ENCODE peak calls at places on chromosome 1, in six cellular contexts. One of them, this sample, is unnamed.
A peak's percentile ranks its signal among the peaks of the same experiment; 100 is the strongest.

GRCh38 chr1:225885336-225885735 is 3.2 kb upstream of the TMEM63A start:
- DNase-seq in neuronal stem cell: no peak
- DNase-seq in IMR-90: no peak
- DNase-seq in H9: no peak
- DNase-seq in mesenchymal stem cell: no peak
- DNase-seq in H1: no peak
- DNase-seq in this sample: no peak

GRCh38 chr1:39933956-39934941 is 20.7 kb upstream of the MFSD2A start:
- DNase-seq in neuronal stem cell: no peak
- DNase-seq in IMR-90: peak; percentile 91
- DNase-seq in H9: no peak
- DNase-seq in mesenchymal stem cell: peak; percentile 92
- DNase-seq in H1: no peak
- DNase-seq in this sample: peak; percentile 97

GRCh38 chr1:168443356-168443755 is 100.4 kb downstream of the XCL2 start:
- DNase-seq in neuronal stem cell: no peak
- DNase-seq in IMR-90: no peak
- DNase-seq in H9: no peak
- DNase-seq in mesenchymal stem cell: no peak
- DNase-seq in H1: no peak
- DNase-seq in this sample: no peak

GRCh38 chr1:24119859-24120756 is 8.2 kb upstream of the MYOM3 start:
- DNase-seq in neuronal stem cell: no peak
- DNase-seq in IMR-90: peak; percentile 17
- DNase-seq in H9: no peak
- DNase-seq in mesenchymal stem cell: peak; percentile 24
- DNase-seq in H1: no peak
- DNase-seq in this sample: peak; percentile 10

GRCh38 chr1:182634306-182635072 is 30.3 kb upstream of the RGS16 start:
- DNase-seq in neuronal stem cell: no peak
- DNase-seq in IMR-90: no peak
- DNase-seq in H9: no peak
- DNase-seq in mesenchymal stem cell: no peak
- DNase-seq in H1: no peak
- DNase-seq in this sample: no peak

GRCh38 chr1:25996966-25997758 is 701 bp downstream of the PAFAH2 start:
- DNase-seq in neuronal stem cell: no peak
- DNase-seq in IMR-90: peak; percentile 71
- DNase-seq in H9: no peak
- DNase-seq in mesenchymal stem cell: peak; percentile 95
- DNase-seq in H1: no peak
- DNase-seq in this sample: peak; percentile 36

GRCh38 chr1:222465211-222466041 is 82.5 kb downstream of the HHIPL2 start:
- DNase-seq in neuronal stem cell: peak; percentile 85
- DNase-seq in IMR-90: peak; percentile 93
- DNase-seq in H9: peak; percentile 95
- DNase-seq in mesenchymal stem cell: peak; percentile 97
- DNase-seq in H1: peak; percentile 88
- DNase-seq in this sample: peak; percentile 96

GRCh38 chr1:202551683-202552082 is 158.6 kb downstream of the SYT2 start:
- DNase-seq in neuronal stem cell: no peak
- DNase-seq in IMR-90: no peak
- DNase-seq in H9: no peak
- DNase-seq in mesenchymal stem cell: peak; percentile 49
- DNase-seq in H1: no peak
- DNase-seq in this sample: peak; percentile 95

GRCh38 chr1:96927125-96927524 is 205.5 kb downstream of the PTBP2 start:
- DNase-seq in neuronal stem cell: no peak
- DNase-seq in IMR-90: peak; percentile 80
- DNase-seq in H9: no peak
- DNase-seq in mesenchymal stem cell: no peak
- DNase-seq in H1: no peak
- DNase-seq in this sample: no peak

GRCh38 chr1:185704181-185704580 is 30.0 kb upstream of the HMCN1 start:
- DNase-seq in neuronal stem cell: no peak
- DNase-seq in IMR-90: no peak
- DNase-seq in H9: no peak
- DNase-seq in mesenchymal stem cell: no peak
- DNase-seq in H1: no peak
- DNase-seq in this sample: no peak

GRCh38 chr1:114122891-114123621 is 30.6 kb downstream of the SYT6 start:
- DNase-seq in neuronal stem cell: no peak
- DNase-seq in IMR-90: peak; percentile 33
- DNase-seq in H9: no peak
- DNase-seq in mesenchymal stem cell: peak; percentile 10
- DNase-seq in H1: no peak
- DNase-seq in this sample: peak; percentile 28

GRCh38 chr1:13583964-13584791 is 546 bp downstream of the PDPN start:
- DNase-seq in neuronal stem cell: peak; percentile 53
- DNase-seq in IMR-90: no peak
- DNase-seq in H9: peak; percentile 59
- DNase-seq in mesenchymal stem cell: peak; percentile 69
- DNase-seq in H1: no peak
- DNase-seq in this sample: no peak

GRCh38 chr1:159779403-159779851 is 1.3 kb upstream of the DUSP23 start:
- DNase-seq in neuronal stem cell: no peak
- DNase-seq in IMR-90: peak; percentile 46
- DNase-seq in H9: no peak
- DNase-seq in mesenchymal stem cell: no peak
- DNase-seq in H1: no peak
- DNase-seq in this sample: no peak

DNA sequence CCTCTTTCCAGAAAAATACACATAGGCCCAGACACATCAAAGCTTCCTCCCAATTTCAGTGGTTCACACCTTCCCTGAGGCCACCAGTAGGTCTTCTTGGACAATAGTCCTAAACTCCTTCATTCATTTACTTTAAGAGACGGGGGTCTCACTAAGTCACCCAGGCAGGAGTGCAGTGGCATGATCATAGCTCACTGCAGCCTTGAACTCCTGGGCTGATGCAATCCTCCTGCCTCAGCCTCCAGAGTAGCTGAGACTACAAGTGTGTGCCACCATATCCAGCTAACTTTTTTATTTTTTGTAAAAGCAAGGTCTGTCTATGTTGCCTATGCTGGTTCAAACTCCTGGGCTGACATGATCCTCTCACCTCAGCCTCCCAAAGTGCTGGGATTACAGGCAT is 8.2 kb upstream of the FHAD1 start:
- DNase-seq in neuronal stem cell: no peak
- DNase-seq in IMR-90: no peak
- DNase-seq in H9: no peak
- DNase-seq in mesenchymal stem cell: no peak
- DNase-seq in H1: no peak
- DNase-seq in this sample: no peak
- H3K14ac ChIP-seq in neuronal stem cell: no peak overlapping the region
- H3K14ac ChIP-seq in IMR-90: no peak overlapping the region
- H3K14ac ChIP-seq in H9: no peak overlapping the region
- H3K14ac ChIP-seq in mesenchymal stem cell: no peak overlapping the region
- H3K14ac ChIP-seq in H1: no peak overlapping the region
- H3K14ac ChIP-seq in this sample: no peak overlapping the region

GRCh38 chr1:88737338-88737927 is 53.4 kb downstream of the PKN2 start:
- DNase-seq in neuronal stem cell: no peak
- DNase-seq in IMR-90: no peak
- DNase-seq in H9: peak; percentile 32
- DNase-seq in mesenchymal stem cell: no peak
- DNase-seq in H1: no peak
- DNase-seq in this sample: no peak

GRCh38 chr1:88736633-88737248 is 52.7 kb downstream of the PKN2 start:
- DNase-seq in neuronal stem cell: no peak
- DNase-seq in IMR-90: peak; percentile 55
- DNase-seq in H9: peak; percentile 69
- DNase-seq in mesenchymal stem cell: peak; percentile 64
- DNase-seq in H1: peak; percentile 25
- DNase-seq in this sample: peak; percentile 51

GRCh38 chr1:88740784-88741183 is 56.7 kb downstream of the PKN2 start:
- DNase-seq in neuronal stem cell: no peak
- DNase-seq in IMR-90: peak; percentile 38
- DNase-seq in H9: no peak
- DNase-seq in mesenchymal stem cell: peak; percentile 23
- DNase-seq in H1: no peak
- DNase-seq in this sample: no peak

GRCh38 chr1:88731475-88731874 is 47.4 kb downstream of the PKN2 start:
- DNase-seq in neuronal stem cell: no peak
- DNase-seq in IMR-90: peak; percentile 97
- DNase-seq in H9: no peak
- DNase-seq in mesenchymal stem cell: peak; percentile 88
- DNase-seq in H1: no peak
- DNase-seq in this sample: no peak

DNA sequence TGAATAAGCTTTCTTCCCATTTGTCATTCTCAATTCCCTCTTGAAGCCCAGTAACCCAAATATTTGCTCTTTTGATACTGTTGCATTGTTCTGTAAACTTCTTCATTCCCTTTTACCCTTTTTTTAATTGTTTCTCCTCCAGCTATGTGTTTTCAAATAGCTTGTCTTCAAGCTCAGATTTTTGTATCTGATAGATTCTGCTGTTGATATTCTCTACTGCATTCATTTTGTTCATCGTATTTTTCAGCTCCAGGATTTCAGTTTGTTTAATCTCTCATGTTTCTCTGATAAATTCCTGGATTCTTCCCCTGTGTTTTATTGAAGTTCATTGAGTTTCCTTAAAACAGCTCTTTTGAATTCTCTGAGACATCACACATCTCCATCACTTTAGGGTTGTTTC is 51.8 kb downstream of the PKN2 start:
- DNase-seq in neuronal stem cell: no peak
- DNase-seq in IMR-90: no peak
- DNase-seq in H9: no peak
- DNase-seq in mesenchymal stem cell: no peak
- DNase-seq in H1: no peak
- DNase-seq in this sample: no peak
- H4K91ac ChIP-seq in neuronal stem cell: no peak overlapping the region
- H4K91ac ChIP-seq in IMR-90: no peak overlapping the region
- H4K91ac ChIP-seq in H9: no peak overlapping the region
- H4K91ac ChIP-seq in mesenchymal stem cell: no peak overlapping the region
- H4K91ac ChIP-seq in H1: no peak overlapping the region
- H4K91ac ChIP-seq in this sample: no peak overlapping the region

GRCh38 chr1:235426680-235427079 is 59.5 kb downstream of the TBCE start:
- DNase-seq in neuronal stem cell: no peak
- DNase-seq in IMR-90: no peak
- DNase-seq in H9: no peak
- DNase-seq in mesenchymal stem cell: no peak
- DNase-seq in H1: no peak
- DNase-seq in this sample: no peak
- H3K14ac ChIP-seq in neuronal stem cell: no peak overlapping the region
- H3K14ac ChIP-seq in IMR-90: no peak overlapping the region
- H3K14ac ChIP-seq in H9: no peak overlapping the region
- H3K14ac ChIP-seq in mesenchymal stem cell: no peak overlapping the region
- H3K14ac ChIP-seq in H1: no peak overlapping the region
- H3K14ac ChIP-seq in this sample: no peak overlapping the region

DNA sequence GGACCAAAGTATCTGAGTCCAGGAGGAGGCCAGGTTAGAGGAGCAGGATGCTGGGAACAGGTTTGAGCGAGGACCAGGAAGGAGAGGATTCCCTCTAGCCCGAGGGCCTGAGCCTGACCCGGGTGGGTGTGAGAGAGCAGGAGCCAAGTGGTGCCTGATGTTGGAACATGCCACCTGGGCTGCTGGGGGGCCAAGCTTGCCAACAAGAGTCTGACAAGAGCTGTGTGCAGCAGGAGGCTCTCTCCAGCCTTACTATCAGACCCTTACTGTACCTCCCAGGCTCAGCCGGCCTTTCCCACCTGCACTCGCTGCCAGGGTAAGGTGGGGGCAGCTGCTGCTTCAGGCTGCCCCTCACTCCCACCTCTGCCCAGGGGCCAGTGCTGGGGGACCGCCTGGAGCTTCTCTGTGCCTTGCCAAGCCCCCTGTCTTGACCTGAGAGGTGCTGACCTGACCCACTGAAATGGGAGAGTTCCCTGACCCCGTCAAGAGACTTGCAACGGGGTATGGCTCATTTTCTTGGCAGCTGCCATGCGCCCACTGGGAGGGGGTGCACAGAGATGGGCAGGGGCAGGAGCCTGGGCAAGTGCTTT is 159.6 kb upstream of the VAMP3 start:
- DNase-seq in neuronal stem cell: no peak
- DNase-seq in IMR-90: no peak
- DNase-seq in H9: no peak
- DNase-seq in mesenchymal stem cell: no peak
- DNase-seq in H1: no peak
- DNase-seq in this sample: no peak
- H4K91ac ChIP-seq in neuronal stem cell: no peak overlapping the region
- H4K91ac ChIP-seq in IMR-90: no peak overlapping the region
- H4K91ac ChIP-seq in H9: no peak overlapping the region
- H4K91ac ChIP-seq in mesenchymal stem cell: no peak overlapping the region
- H4K91ac ChIP-seq in H1: no peak overlapping the region
- H4K91ac ChIP-seq in this sample: no peak overlapping the region

GRCh38 chr1:147822292-147822691 is 61.9 kb upstream of the GJA5 start:
- DNase-seq in neuronal stem cell: no peak
- DNase-seq in IMR-90: no peak
- DNase-seq in H9: no peak
- DNase-seq in mesenchymal stem cell: no peak
- DNase-seq in H1: no peak
- DNase-seq in this sample: peak; percentile 56

GRCh38 chr1:147821883-147822282 is 61.5 kb upstream of the GJA5 start:
- DNase-seq in neuronal stem cell: no peak
- DNase-seq in IMR-90: no peak
- DNase-seq in H9: no peak
- DNase-seq in mesenchymal stem cell: peak; percentile 71
- DNase-seq in H1: no peak
- DNase-seq in this sample: peak; percentile 46

GRCh38 chr1:147824776-147825175 is 64.4 kb upstream of the GJA5 start:
- DNase-seq in neuronal stem cell: no peak
- DNase-seq in IMR-90: no peak
- DNase-seq in H9: no peak
- DNase-seq in mesenchymal stem cell: no peak
- DNase-seq in H1: no peak
- DNase-seq in this sample: no peak

GRCh38 chr1:147825586-147825985 is 65.2 kb upstream of the GJA5 start:
- DNase-seq in neuronal stem cell: no peak
- DNase-seq in IMR-90: no peak
- DNase-seq in H9: no peak
- DNase-seq in mesenchymal stem cell: no peak
- DNase-seq in H1: no peak
- DNase-seq in this sample: no peak

GRCh38 chr1:147820898-147821297 is 60.5 kb upstream of the GJA5 start:
- DNase-seq in neuronal stem cell: no peak
- DNase-seq in IMR-90: no peak
- DNase-seq in H9: no peak
- DNase-seq in mesenchymal stem cell: no peak
- DNase-seq in H1: no peak
- DNase-seq in this sample: peak; percentile 83
- H3K14ac ChIP-seq in neuronal stem cell: no peak overlapping the region
- H3K14ac ChIP-seq in IMR-90: no peak overlapping the region
- H3K14ac ChIP-seq in H9: no peak overlapping the region
- H3K14ac ChIP-seq in mesenchymal stem cell: no peak overlapping the region
- H3K14ac ChIP-seq in H1: no peak overlapping the region
- H3K14ac ChIP-seq in this sample: no peak overlapping the region